ENCODE peak calls at places on chromosome 20, in six cellular contexts. K is WERI-Rb-1, V is right cardiac atrium, S is GM19239, B is neural progenitor cell, Z is Calu3. Y is an unnamed sample.

GRCh38 chr20:4876731-4877130 is 124.6 kb downstream of the SLC23A2 start:
- DNase-seq in K (no peak), V (no peak), S (no peak), B (no peak), Z (no peak), Y (no peak)

GRCh38 chr20:38126146-38126912 is 38.7 kb downstream of the TGM2 start:
- DNase-seq in K (no peak), V (peak; percentile 65), S (no peak), B (no peak), Z (peak; percentile 89), Y (no peak)

GRCh38 chr20:50789968-50790650 is 4.8 kb upstream of the BCAS4 start:
- DNase-seq in K (no peak), V (no peak), S (no peak), B (no peak), Z (no peak), Y (no peak)

GRCh38 chr20:56442381-56443365 is 25.8 kb upstream of the RTF2 start:
- DNase-seq in K (no peak), V (no peak), S (no peak), B (no peak), Z (no peak), Y (no peak)

GRCh38 chr20:20887593-20888272 is 175.3 kb upstream of the RALGAPA2 start:
- DNase-seq in K (no peak), V (no peak), S (no peak), B (peak; percentile 90), Z (no peak), Y (peak; percentile 69)

GRCh38 chr20:64150756-64151633 is 13.3 kb upstream of the MYT1 start:
- DNase-seq in K (no peak), V (no peak), S (no peak), B (no peak), Z (no peak), Y (no peak)

GRCh38 chr20:39702716-39703349 is 740.7 kb downstream of the DHX35 start:
- DNase-seq in K (no peak), V (no peak), S (no peak), B (no peak), Z (no peak), Y (no peak)

GRCh38 chr20:36401336-36401735 is 95.2 kb downstream of the DLGAP4 start:
- DNase-seq in K (no peak), V (no peak), S (no peak), B (no peak), Z (no peak), Y (no peak)

GRCh38 chr20:11076434-11076833 is 402.6 kb upstream of the JAG1 start:
- DNase-seq in K (no peak), V (no peak), S (no peak), B (peak; percentile 15), Z (no peak), Y (no peak)

GRCh38 chr20:23116301-23117089 is 30.4 kb upstream of the CD93 start:
- DNase-seq in K (peak; percentile 29), V (peak; percentile 10), S (no peak), B (no peak), Z (no peak), Y (no peak)

GRCh38 chr20:8007490-8007889 is 12.1 kb downstream of the TMX4 start:
- DNase-seq in K (no peak), V (no peak), S (no peak), B (no peak), Z (no peak), Y (no peak)

GRCh38 chr20:17969884-17970409 is 1.1 kb downstream of the MGME1 start:
- DNase-seq in K (no peak), V (peak; percentile 37), S (no peak), B (peak; percentile 23), Z (no peak), Y (peak; percentile 21)

GRCh38 chr20:53706008-53706481 is 112.4 kb upstream of the ZNF217 start:
- DNase-seq in K (no peak), V (no peak), S (no peak), B (no peak), Z (no peak), Y (no peak)

GRCh38 chr20:37257993-37258392 is 3.6 kb downstream of the GHRH start:
- DNase-seq in K (no peak), V (no peak), S (no peak), B (peak; percentile 58), Z (no peak), Y (no peak)

GRCh38 chr20:34046330-34046729 is 52.6 kb downstream of the RALY start:
- DNase-seq in K (no peak), V (no peak), S (no peak), B (no peak), Z (no peak), Y (no peak)

GRCh38 chr20:2918096-2919049 is 45.1 kb downstream of the PTPRA start:
- DNase-seq in K (no peak), V (no peak), S (no peak), B (no peak), Z (no peak), Y (no peak)

GRCh38 chr20:32685541-32686529 is 12.1 kb upstream of the C20orf203 start:
- DNase-seq in K (peak; percentile 67), V (peak; percentile 54), S (no peak), B (peak; percentile 56), Z (no peak), Y (peak; percentile 36)

GRCh38 chr20:48656120-48656519 is 171.7 kb downstream of the PREX1 start:
- DNase-seq in K (no peak), V (no peak), S (no peak), B (no peak), Z (no peak), Y (no peak)

GRCh38 chr20:35120012-35120701 is 27.0 kb downstream of the EDEM2 start:
- DNase-seq in K (no peak), V (peak; percentile 75), S (no peak), B (no peak), Z (peak; percentile 18), Y (no peak)

GRCh38 chr20:57429579-57430202 is 38.5 kb downstream of the RBM38 start:
- DNase-seq in K (no peak), V (no peak), S (no peak), B (no peak), Z (no peak), Y (no peak)

GRCh38 chr20:43681468-43681942 is 14.6 kb downstream of the MYBL2 start:
- DNase-seq in K (peak; percentile 30), V (no peak), S (peak; percentile 36), B (peak; percentile 69), Z (no peak), Y (peak; percentile 51)

GRCh38 chr20:56716806-56717205 is 87.7 kb downstream of the TFAP2C start:
- DNase-seq in K (peak; percentile 8), V (no peak), S (no peak), B (no peak), Z (peak; percentile 24), Y (no peak)

GRCh38 chr20:54456423-54456822 is 19.0 kb upstream of the DOK5 start:
- DNase-seq in K (no peak), V (no peak), S (no peak), B (no peak), Z (no peak), Y (no peak)

GRCh38 chr20:22371843-22372242 is 212.5 kb downstream of the FOXA2 start:
- DNase-seq in K (no peak), V (no peak), S (peak; percentile 9), B (no peak), Z (no peak), Y (no peak)

GRCh38 chr20:45459606-45460005 is 9.9 kb upstream of the WFDC2 start:
- DNase-seq in K (no peak), V (no peak), S (no peak), B (no peak), Z (peak; percentile 34), Y (no peak)

GRCh38 chr20:6838181-6838826 is 70.8 kb downstream of the BMP2 start:
- DNase-seq in K (no peak), V (no peak), S (no peak), B (peak; percentile 39), Z (no peak), Y (no peak)